ENCODE peak calls at places on chromosome 19, in six cellular contexts. X, K, J, U, L and S are unnamed samples.

GRCh38 chr19:52602931-52603330 is 32.8 kb downstream of the ZNF701 start:
- DNase-seq in X (no peak), J (no peak), L (no peak), U (no peak), K (no peak), S (no peak)

GRCh38 chr19:43725468-43725867 is 9.6 kb downstream of the IRGC start:
- DNase-seq in J (no peak), X (no peak), U (no peak), L (no peak), K (no peak), S (peak)

GRCh38 chr19:4732680-4733114 is 9.1 kb upstream of the DPP9 start:
- DNase-seq in J (peak), L (peak), U (peak), K (peak), X (peak), S (peak)

GRCh38 chr19:33622505-33622808 is 704 bp downstream of the CHST8 start:
- DNase-seq in L (peak), K (no peak), J (no peak), U (no peak), X (no peak), S (no peak)

GRCh38 chr19:49019242-49019932 is 2.5 kb upstream of the LHB start:
- DNase-seq in K (peak), X (peak), J (peak), L (peak), U (peak), S (no peak)

GRCh38 chr19:46134527-46134926 is 10.0 kb upstream of the IGFL3 start:
- DNase-seq in L (no peak), J (no peak), K (no peak), X (no peak), U (no peak), S (no peak)

GRCh38 chr19:35055715-35056179 is 14.2 kb downstream of the HPN start:
- DNase-seq in L (peak), J (no peak), X (no peak), K (no peak), U (no peak), S (no peak)

GRCh38 chr19:47897857-47898256 is 11.7 kb upstream of the SULT2A1 start:
- DNase-seq in X (no peak), L (no peak), K (no peak), U (no peak), J (no peak), S (no peak)

GRCh38 chr19:18967358-18968146 is 26.5 kb upstream of the HOMER3 start:
- DNase-seq in L (peak), K (no peak), U (no peak), J (peak), X (no peak), S (peak)

GRCh38 chr19:45215391-45216191 is 29.6 kb downstream of the EXOC3L2 start:
- DNase-seq in U (no peak), X (no peak), J (peak), L (peak), K (no peak), S (no peak)

GRCh38 chr19:28582344-28582743 is 630.6 kb downstream of the UQCRFS1 start:
- DNase-seq in U (no peak), X (no peak), J (no peak), K (no peak), L (no peak), S (no peak)

GRCh38 chr19:55552620-55553019 is 7.3 kb upstream of the SBK3 start:
- DNase-seq in U (no peak), K (no peak), X (no peak), J (peak), L (no peak), S (no peak)

GRCh38 chr19:51750381-51751124 is 1.1 kb downstream of the FPR1 start:
- DNase-seq in U (no peak), X (no peak), L (no peak), K (no peak), J (no peak), S (no peak)

GRCh38 chr19:30968210-30968609 is 381.0 kb downstream of the TSHZ3 start:
- DNase-seq in X (no peak), K (no peak), L (peak), J (no peak), U (peak), S (no peak)

GRCh38 chr19:3605361-3605760 is 1.3 kb downstream of the TBXA2R start:
- DNase-seq in X (no peak), L (no peak), J (no peak), U (no peak), K (no peak), S (no peak)

GRCh38 chr19:29364224-29364726 is 151.3 kb upstream of the UQCRFS1 start:
- DNase-seq in U (no peak), L (peak), K (no peak), J (no peak), X (no peak), S (no peak)

GRCh38 chr19:51320258-51320657 is 8.8 kb downstream of the IGLON5 start:
- DNase-seq in U (no peak), K (no peak), X (no peak), J (peak), L (peak), S (no peak)

GRCh38 chr19:54095136-54095858 is 5.3 kb downstream of the OSCAR start:
- DNase-seq in U (no peak), L (no peak), K (no peak), J (no peak), X (no peak), S (no peak)

GRCh38 chr19:48090281-48090802 is 20.3 kb downstream of the PLA2G4C start:
- DNase-seq in U (peak), L (no peak), X (no peak), K (no peak), J (no peak), S (no peak)

GRCh38 chr19:6238643-6239281 is 41.0 kb downstream of the MLLT1 start:
- DNase-seq in U (peak), K (no peak), L (no peak), J (no peak), X (no peak), S (no peak)

GRCh38 chr19:29247912-29248311 is 35.0 kb upstream of the UQCRFS1 start:
- DNase-seq in U (no peak), L (no peak), J (no peak), X (no peak), K (no peak), S (no peak)

GRCh38 chr19:44598880-44599279 is 14.5 kb upstream of the IGSF23 start:
- DNase-seq in L (no peak), J (no peak), U (peak), K (no peak), X (no peak), S (no peak)

GRCh38 chr19:1098177-1099051 is 3.2 kb upstream of the POLR2E start:
- DNase-seq in J (no peak), L (no peak), U (no peak), X (no peak), K (no peak), S (no peak)

GRCh38 chr19:37877147-37877546 is 29.2 kb downstream of the WDR87 start:
- DNase-seq in U (no peak), X (no peak), L (no peak), K (no peak), J (no peak), S (no peak)

GRCh38 chr19:384801-385169 is 24.2 kb downstream of the C2CD4C start:
- DNase-seq in X (no peak), U (no peak), K (no peak), J (peak), L (no peak), S (no peak)